ENCODE peak calls at places on chromosomes 7 and 10, in seven cellular contexts. Q, U, M, Y, S, E and O are unnamed samples.

GRCh38 chr10:14009315-14010082 is 321.2 kb downstream of the FRMD4A start:
- DNase-seq in Q (no peak), U (no peak), M (no peak), Y (no peak), S (peak), E (no peak), O (peak)

GRCh38 chr7:7176421-7177043 is 5.8 kb upstream of the C1GALT1 start:
- DNase-seq in Q (no peak), U (no peak), M (no peak), Y (no peak), S (no peak), E (peak), O (no peak)

GRCh38 chr10:96041146-96041545 is 2.2 kb upstream of the CCNJ start:
- DNase-seq in Q (no peak), U (no peak), M (no peak), Y (no peak), S (no peak), E (no peak), O (no peak)

GRCh38 chr10:90930070-90930837 is 9.4 kb upstream of the ANKRD1 start:
- DNase-seq in Q (no peak), U (no peak), M (no peak), Y (no peak), S (no peak), E (peak), O (no peak)

GRCh38 chr10:62019685-62020361 is 118.3 kb downstream of the ARID5B start:
- DNase-seq in Q (no peak), U (no peak), M (no peak), Y (no peak), S (no peak), E (no peak), O (no peak)

GRCh38 chr10:53918755-53919154 is 882.3 kb downstream of the PCDH15 start:
- DNase-seq in Q (no peak), U (no peak), M (no peak), Y (no peak), S (no peak), E (no peak), O (no peak)

GRCh38 chr7:83326223-83326622 is 163.5 kb upstream of the PCLO start:
- DNase-seq in Q (no peak), U (no peak), M (no peak), Y (no peak), S (no peak), E (no peak), O (no peak)

GRCh38 chr7:84484502-84485079 is 290.0 kb upstream of the SEMA3A start:
- DNase-seq in Q (no peak), U (no peak), M (no peak), Y (no peak), S (no peak), E (no peak), O (no peak)

GRCh38 chr7:76369011-76369410 is 10.2 kb upstream of the YWHAG start:
- DNase-seq in Q (no peak), U (no peak), M (no peak), Y (no peak), S (no peak), E (no peak), O (no peak)

GRCh38 chr7:154769527-154769926 is 233.4 kb downstream of the PAXIP1 start:
- DNase-seq in Q (no peak), U (no peak), M (no peak), Y (no peak), S (no peak), E (no peak), O (no peak)

GRCh38 chr10:62819521-62819920 is 3.4 kb upstream of the EGR2 start:
- DNase-seq in Q (no peak), U (no peak), M (no peak), Y (no peak), S (no peak), E (no peak), O (no peak)

GRCh38 chr7:94400022-94400421 is 5.3 kb downstream of the COL1A2 start:
- DNase-seq in Q (no peak), U (no peak), M (no peak), Y (no peak), S (no peak), E (no peak), O (no peak)

GRCh38 chr7:134954197-134955082 is 31.9 kb upstream of the AGBL3 start:
- DNase-seq in Q (peak), U (no peak), M (no peak), Y (no peak), S (peak), E (peak), O (peak)

GRCh38 chr7:142332421-142332820 is 74.6 kb upstream of the PRSS58 start:
- DNase-seq in Q (no peak), U (no peak), M (no peak), Y (no peak), S (no peak), E (no peak), O (no peak)

GRCh38 chr10:86341361-86341811 is 25.2 kb downstream of the GRID1 start:
- DNase-seq in Q (no peak), U (no peak), M (no peak), Y (no peak), S (peak), E (no peak), O (no peak)

GRCh38 chr7:71429116-71429515 is 297.2 kb downstream of the GALNT17 start:
- DNase-seq in Q (no peak), U (no peak), M (no peak), Y (no peak), S (no peak), E (no peak), O (no peak)

GRCh38 chr7:111535142-111535541 is 27.1 kb downstream of the IMMP2L start:
- DNase-seq in Q (no peak), U (no peak), M (no peak), Y (no peak), S (no peak), E (no peak), O (no peak)

GRCh38 chr10:103790580-103790979 is 64.8 kb downstream of the SH3PXD2A start:
- DNase-seq in Q (no peak), U (no peak), M (no peak), Y (no peak), S (no peak), E (no peak), O (no peak)

GRCh38 chr10:103791291-103791690 is 64.1 kb downstream of the SH3PXD2A start:
- DNase-seq in Q (no peak), U (no peak), M (no peak), Y (no peak), S (no peak), E (no peak), O (no peak)

GRCh38 chr10:103791858-103792257 is 63.5 kb downstream of the SH3PXD2A start:
- DNase-seq in Q (no peak), U (no peak), M (no peak), Y (no peak), S (no peak), E (no peak), O (no peak)

GRCh38 chr10:103789141-103789540 is 66.2 kb downstream of the SH3PXD2A start:
- DNase-seq in Q (no peak), U (no peak), M (no peak), Y (no peak), S (no peak), E (no peak), O (no peak)

GRCh38 chr10:103789771-103790201 is 65.6 kb downstream of the SH3PXD2A start:
- DNase-seq in Q (no peak), U (no peak), M (no peak), Y (no peak), S (no peak), E (no peak), O (no peak)
- TF ChIP-seq TAF1 in Q (no peak), U (no peak), M (no peak), Y (no peak), S (no peak), E (no peak), O (no peak)

GRCh38 chr10:71999360-72000072 is 35.3 kb downstream of the CHST3 start:
- DNase-seq in Q (no peak), U (no peak), M (no peak), Y (no peak), S (peak), E (no peak), O (no peak)
- TF ChIP-seq TAF1 in Q (no peak), U (no peak), M (no peak), Y (no peak), S (no peak), E (no peak), O (no peak)

GRCh38 chr10:101358706-101359300 is 4.8 kb downstream of the BTRC start:
- DNase-seq in Q (no peak), U (no peak), M (no peak), Y (no peak), S (no peak), E (no peak), O (no peak)
- TF ChIP-seq TAF1 in Q (no peak), U (no peak), M (no peak), Y (no peak), S (no peak), E (no peak), O (no peak)

DNA sequence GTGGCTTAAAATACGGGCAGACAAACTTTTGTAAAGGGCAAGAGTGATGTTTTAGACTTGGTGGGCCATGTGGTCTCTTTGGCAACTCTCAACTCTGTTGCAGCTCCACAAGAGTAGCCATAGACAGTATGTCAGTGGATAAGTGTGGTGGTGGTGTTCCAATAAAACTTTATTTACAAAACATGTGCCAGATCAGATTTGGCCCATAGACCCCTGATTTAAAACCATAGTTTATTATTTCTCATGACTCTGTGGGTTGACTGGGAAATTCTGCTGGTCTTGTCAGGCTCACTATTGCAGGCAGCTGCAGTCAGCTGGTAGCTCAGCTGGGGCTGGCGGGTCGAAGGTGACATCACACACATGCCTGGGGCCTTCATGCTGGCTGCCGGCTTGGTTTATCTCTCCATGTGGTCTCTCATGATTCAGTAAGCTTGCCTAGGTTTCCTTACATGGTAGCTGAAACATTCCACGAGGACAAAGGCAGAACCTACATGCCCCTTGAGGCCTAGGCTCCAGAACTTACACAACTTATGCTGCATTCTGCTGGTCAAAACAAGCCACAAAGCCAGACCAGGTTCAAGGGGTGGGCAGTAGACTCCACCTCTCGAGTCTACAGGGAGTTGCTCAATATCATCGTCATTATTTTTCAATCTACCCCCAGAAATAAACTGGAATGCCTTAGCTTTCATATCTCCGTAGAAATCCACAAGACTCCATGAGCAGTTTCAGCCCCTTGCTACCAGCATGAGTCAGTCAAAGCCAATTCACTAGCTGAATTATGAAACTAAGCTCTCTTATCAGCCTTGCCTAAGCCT is 245.7 kb downstream of the WDR11 start:
- DNase-seq in Q (no peak), U (no peak), M (no peak), Y (no peak), S (no peak), E (peak), O (no peak)
- TF ChIP-seq TAF1 in Q (no peak), U (no peak), M (no peak), Y (no peak), S (no peak), E (no peak), O (no peak)

GRCh38 chr10:15739437-15739970 is 19.8 kb upstream of the ITGA8 start:
- DNase-seq in Q (no peak), U (no peak), M (no peak), Y (no peak), S (no peak), E (no peak), O (no peak)
- TF ChIP-seq TAF1 in Q (no peak), U (no peak), M (no peak), Y (no peak), S (no peak), E (no peak), O (no peak)

GRCh38 chr10:27742926-27743735 is 2.5 kb downstream of the MKX start:
- DNase-seq in Q (no peak), U (peak), M (peak), Y (no peak), S (peak), E (no peak), O (no peak)

GRCh38 chr10:27741173-27742091 is 4.2 kb downstream of the MKX start:
- DNase-seq in Q (no peak), U (peak), M (peak), Y (no peak), S (peak), E (no peak), O (no peak)

GRCh38 chr10:27744478-27745379 is 890 bp downstream of the MKX start:
- DNase-seq in Q (no peak), U (peak), M (peak), Y (no peak), S (peak), E (no peak), O (no peak)

GRCh38 chr10:27743736-27744477 is 1.7 kb downstream of the MKX start:
- DNase-seq in Q (no peak), U (peak), M (peak), Y (no peak), S (peak), E (no peak), O (no peak)

DNA sequence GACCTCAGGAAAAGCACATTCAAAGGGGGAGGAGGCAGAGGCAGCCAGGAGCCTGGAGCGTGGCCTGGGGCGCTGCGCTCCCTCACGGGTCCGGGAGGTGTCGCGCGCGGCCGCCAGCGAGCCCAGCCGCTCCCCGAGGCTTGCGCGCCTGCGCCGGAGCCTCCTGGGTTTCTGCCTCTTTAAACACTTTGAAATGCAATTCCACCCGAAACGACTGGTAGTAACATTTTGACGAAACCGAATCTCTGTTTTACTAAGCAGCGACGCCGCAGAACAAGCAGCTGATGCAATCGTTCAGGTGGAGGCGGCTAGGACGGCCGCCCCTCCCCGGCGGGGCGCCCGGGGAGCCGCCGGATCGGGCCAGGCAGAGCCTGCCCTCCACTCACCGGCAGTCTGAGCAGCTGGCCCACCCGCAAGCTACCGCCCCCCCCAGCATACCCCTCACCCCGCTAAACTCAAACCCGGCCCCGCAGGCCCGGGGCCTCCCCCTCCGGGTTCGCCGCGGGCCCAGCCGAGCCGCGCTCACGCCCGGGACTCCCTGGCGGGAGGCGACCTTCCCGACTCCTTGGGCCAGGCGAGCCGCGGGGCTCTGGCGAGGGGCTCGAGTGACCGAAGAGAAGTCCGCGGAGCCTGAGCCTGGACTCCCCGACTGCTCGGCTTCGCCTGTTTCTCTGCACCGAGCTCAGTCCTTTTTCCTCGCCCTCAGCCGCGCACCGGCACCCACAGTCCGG is 3.3 kb downstream of the MKX start:
- DNase-seq in Q (peak), U (peak), M (peak), Y (peak), S (peak), E (peak), O (peak)
- TF ChIP-seq TAF1 in Q (no peak), U (no peak), M (peak), Y (no peak), S (no peak), E (no peak), O (no peak)

GRCh38 chr7:28479507-28479947 is 67.2 kb downstream of the CREB5 start:
- DNase-seq in Q (no peak), U (no peak), M (no peak), Y (no peak), S (no peak), E (no peak), O (peak)
- TF ChIP-seq TAF1 in Q (no peak), U (no peak), M (no peak), Y (no peak), S (no peak), E (no peak), O (no peak)

GRCh38 chr7:30143748-30144251 is 9.0 kb downstream of the MTURN start:
- DNase-seq in Q (no peak), U (no peak), M (no peak), Y (no peak), S (no peak), E (no peak), O (no peak)
- TF ChIP-seq TAF1 in Q (no peak), U (no peak), M (no peak), Y (no peak), S (no peak), E (no peak), O (no peak)